ENCODE peak calls at places on chromosomes 16 and 17, in eight cellular contexts. One of them, this sample, is unnamed. For H3K9me3, the result is how much of the 10 kb centered on the place peaks cover.

GRCh38 chr17:63842173-63842539 is 329 bp downstream of the SMARCD2 start:
- DNase-seq in ovary: peak
- DNase-seq in heart left ventricle: peak
- DNase-seq in transverse colon: no peak
- DNase-seq in gastrocnemius medialis: no peak
- DNase-seq in neuronal stem cell: no peak
- DNase-seq in left ventricle myocardium inferior: peak
- DNase-seq in tibial artery: peak
- DNase-seq in this sample: peak

GRCh38 chr17:46023783-46024388 is 24.8 kb downstream of the STH start:
- DNase-seq in ovary: no peak
- DNase-seq in heart left ventricle: no peak
- DNase-seq in transverse colon: no peak
- DNase-seq in gastrocnemius medialis: no peak
- DNase-seq in neuronal stem cell: no peak
- DNase-seq in left ventricle myocardium inferior: no peak
- DNase-seq in tibial artery: no peak
- DNase-seq in this sample: no peak

GRCh38 chr17:57708401-57708800 is 36.7 kb downstream of the CCDC182 start:
- DNase-seq in ovary: no peak
- DNase-seq in heart left ventricle: no peak
- DNase-seq in transverse colon: no peak
- DNase-seq in gastrocnemius medialis: no peak
- DNase-seq in neuronal stem cell: no peak
- DNase-seq in left ventricle myocardium inferior: no peak
- DNase-seq in tibial artery: no peak
- DNase-seq in this sample: no peak

GRCh38 chr17:18191967-18192366 is 8.3 kb downstream of the ALKBH5 start:
- DNase-seq in ovary: no peak
- DNase-seq in heart left ventricle: no peak
- DNase-seq in transverse colon: no peak
- DNase-seq in gastrocnemius medialis: no peak
- DNase-seq in neuronal stem cell: no peak
- DNase-seq in left ventricle myocardium inferior: no peak
- DNase-seq in tibial artery: no peak
- DNase-seq in this sample: no peak

GRCh38 chr17:27938864-27939263 is 45.7 kb upstream of the LYRM9 start:
- DNase-seq in ovary: no peak
- DNase-seq in heart left ventricle: no peak
- DNase-seq in transverse colon: no peak
- DNase-seq in gastrocnemius medialis: no peak
- DNase-seq in neuronal stem cell: no peak
- DNase-seq in left ventricle myocardium inferior: no peak
- DNase-seq in tibial artery: no peak
- DNase-seq in this sample: no peak

GRCh38 chr17:80637286-80637703 is 92.7 kb downstream of the RPTOR start:
- DNase-seq in ovary: no peak
- DNase-seq in heart left ventricle: no peak
- DNase-seq in transverse colon: no peak
- DNase-seq in gastrocnemius medialis: no peak
- DNase-seq in neuronal stem cell: no peak
- DNase-seq in left ventricle myocardium inferior: no peak
- DNase-seq in tibial artery: no peak
- DNase-seq in this sample: no peak

GRCh38 chr17:6779411-6779810 is 3.4 kb downstream of the FBXO39 start:
- DNase-seq in ovary: no peak
- DNase-seq in heart left ventricle: no peak
- DNase-seq in transverse colon: no peak
- DNase-seq in gastrocnemius medialis: no peak
- DNase-seq in neuronal stem cell: no peak
- DNase-seq in left ventricle myocardium inferior: no peak
- DNase-seq in tibial artery: no peak
- DNase-seq in this sample: no peak

GRCh38 chr17:60330731-60331130 is 61.2 kb downstream of the USP32 start:
- DNase-seq in ovary: no peak
- DNase-seq in heart left ventricle: no peak
- DNase-seq in transverse colon: no peak
- DNase-seq in gastrocnemius medialis: no peak
- DNase-seq in neuronal stem cell: no peak
- DNase-seq in left ventricle myocardium inferior: no peak
- DNase-seq in tibial artery: no peak
- DNase-seq in this sample: no peak

GRCh38 chr17:39527220-39527813 is 66.0 kb downstream of the CDK12 start:
- DNase-seq in ovary: no peak
- DNase-seq in heart left ventricle: no peak
- DNase-seq in transverse colon: no peak
- DNase-seq in gastrocnemius medialis: no peak
- DNase-seq in neuronal stem cell: no peak
- DNase-seq in left ventricle myocardium inferior: no peak
- DNase-seq in tibial artery: no peak
- DNase-seq in this sample: no peak

GRCh38 chr17:35894206-35894605 is 14.0 kb upstream of the CCL5 start:
- DNase-seq in ovary: no peak
- DNase-seq in heart left ventricle: no peak
- DNase-seq in transverse colon: no peak
- DNase-seq in gastrocnemius medialis: no peak
- DNase-seq in neuronal stem cell: no peak
- DNase-seq in left ventricle myocardium inferior: no peak
- DNase-seq in tibial artery: no peak
- DNase-seq in this sample: no peak

GRCh38 chr16:54353097-54353496 is 66.5 kb upstream of the IRX3 start:
- DNase-seq in ovary: no peak
- DNase-seq in heart left ventricle: no peak
- DNase-seq in transverse colon: no peak
- DNase-seq in gastrocnemius medialis: no peak
- DNase-seq in neuronal stem cell: no peak
- DNase-seq in left ventricle myocardium inferior: no peak
- DNase-seq in tibial artery: no peak
- DNase-seq in this sample: no peak

GRCh38 chr16:57589374-57589773 is 39.1 kb upstream of the ADGRG1 start:
- DNase-seq in ovary: no peak
- DNase-seq in heart left ventricle: no peak
- DNase-seq in transverse colon: no peak
- DNase-seq in gastrocnemius medialis: no peak
- DNase-seq in neuronal stem cell: no peak
- DNase-seq in left ventricle myocardium inferior: no peak
- DNase-seq in tibial artery: no peak
- DNase-seq in this sample: no peak

GRCh38 chr16:66451548-66451947 is 24.5 kb downstream of the BEAN1 start:
- DNase-seq in ovary: no peak
- DNase-seq in heart left ventricle: no peak
- DNase-seq in transverse colon: no peak
- DNase-seq in gastrocnemius medialis: no peak
- DNase-seq in neuronal stem cell: no peak
- DNase-seq in left ventricle myocardium inferior: no peak
- DNase-seq in tibial artery: no peak
- DNase-seq in this sample: no peak

GRCh38 chr16:22035094-22035675 is 27.3 kb downstream of the MOSMO start:
- DNase-seq in ovary: no peak
- DNase-seq in heart left ventricle: no peak
- DNase-seq in transverse colon: no peak
- DNase-seq in gastrocnemius medialis: no peak
- DNase-seq in neuronal stem cell: no peak
- DNase-seq in left ventricle myocardium inferior: no peak
- DNase-seq in tibial artery: no peak
- DNase-seq in this sample: no peak

GRCh38 chr17:3502466-3502865 is 26.7 kb downstream of the ASPA start:
- DNase-seq in ovary: no peak
- DNase-seq in heart left ventricle: no peak
- DNase-seq in transverse colon: no peak
- DNase-seq in gastrocnemius medialis: no peak
- DNase-seq in neuronal stem cell: no peak
- DNase-seq in left ventricle myocardium inferior: no peak
- DNase-seq in tibial artery: no peak
- DNase-seq in this sample: no peak

GRCh38 chr16:2963611-2964415 is at the start of gene KREMEN2:
- DNase-seq in ovary: no peak
- DNase-seq in heart left ventricle: no peak
- DNase-seq in transverse colon: peak
- DNase-seq in gastrocnemius medialis: no peak
- DNase-seq in neuronal stem cell: peak
- DNase-seq in left ventricle myocardium inferior: no peak
- DNase-seq in tibial artery: no peak
- DNase-seq in this sample: no peak

GRCh38 chr16:6926762-6927161 is 405.9 kb upstream of the RBFOX1 start:
- DNase-seq in ovary: no peak
- DNase-seq in heart left ventricle: no peak
- DNase-seq in transverse colon: no peak
- DNase-seq in gastrocnemius medialis: no peak
- DNase-seq in neuronal stem cell: no peak
- DNase-seq in left ventricle myocardium inferior: no peak
- DNase-seq in tibial artery: no peak
- DNase-seq in this sample: no peak

GRCh38 chr16:88421301-88421700 is 31.8 kb upstream of the ZFPM1 start:
- DNase-seq in ovary: no peak
- DNase-seq in heart left ventricle: no peak
- DNase-seq in transverse colon: no peak
- DNase-seq in gastrocnemius medialis: no peak
- DNase-seq in neuronal stem cell: no peak
- DNase-seq in left ventricle myocardium inferior: no peak
- DNase-seq in tibial artery: no peak
- DNase-seq in this sample: no peak
- H3K9me3 ChIP-seq in ovary: under half
- H3K9me3 ChIP-seq in heart left ventricle: under half
- H3K9me3 ChIP-seq in transverse colon: under half
- H3K9me3 ChIP-seq in gastrocnemius medialis: under half
- H3K9me3 ChIP-seq in neuronal stem cell: under half
- H3K9me3 ChIP-seq in left ventricle myocardium inferior: under half
- H3K9me3 ChIP-seq in tibial artery: under half
- H3K9me3 ChIP-seq in this sample: under half

GRCh38 chr16:5791011-5791410 is 693.4 kb upstream of the EEF2KMT start:
- DNase-seq in ovary: no peak
- DNase-seq in heart left ventricle: no peak
- DNase-seq in transverse colon: no peak
- DNase-seq in gastrocnemius medialis: no peak
- DNase-seq in neuronal stem cell: no peak
- DNase-seq in left ventricle myocardium inferior: no peak
- DNase-seq in tibial artery: no peak
- DNase-seq in this sample: no peak
- H3K9me3 ChIP-seq in ovary: under half
- H3K9me3 ChIP-seq in heart left ventricle: under half
- H3K9me3 ChIP-seq in transverse colon: under half
- H3K9me3 ChIP-seq in gastrocnemius medialis: under half
- H3K9me3 ChIP-seq in neuronal stem cell: under half
- H3K9me3 ChIP-seq in left ventricle myocardium inferior: under half
- H3K9me3 ChIP-seq in tibial artery: under half
- H3K9me3 ChIP-seq in this sample: under half

GRCh38 chr16:35365675-35366074 is 1906.3 kb downstream of the TP53TG3F start:
- DNase-seq in ovary: no peak
- DNase-seq in heart left ventricle: no peak
- DNase-seq in transverse colon: no peak
- DNase-seq in gastrocnemius medialis: peak
- DNase-seq in neuronal stem cell: no peak
- DNase-seq in left ventricle myocardium inferior: no peak
- DNase-seq in tibial artery: no peak
- DNase-seq in this sample: no peak
- H3K9me3 ChIP-seq in ovary: under half
- H3K9me3 ChIP-seq in heart left ventricle: under half
- H3K9me3 ChIP-seq in transverse colon: under half
- H3K9me3 ChIP-seq in gastrocnemius medialis: under half
- H3K9me3 ChIP-seq in neuronal stem cell: under half
- H3K9me3 ChIP-seq in left ventricle myocardium inferior: under half
- H3K9me3 ChIP-seq in tibial artery: under half
- H3K9me3 ChIP-seq in this sample: under half

DNA sequence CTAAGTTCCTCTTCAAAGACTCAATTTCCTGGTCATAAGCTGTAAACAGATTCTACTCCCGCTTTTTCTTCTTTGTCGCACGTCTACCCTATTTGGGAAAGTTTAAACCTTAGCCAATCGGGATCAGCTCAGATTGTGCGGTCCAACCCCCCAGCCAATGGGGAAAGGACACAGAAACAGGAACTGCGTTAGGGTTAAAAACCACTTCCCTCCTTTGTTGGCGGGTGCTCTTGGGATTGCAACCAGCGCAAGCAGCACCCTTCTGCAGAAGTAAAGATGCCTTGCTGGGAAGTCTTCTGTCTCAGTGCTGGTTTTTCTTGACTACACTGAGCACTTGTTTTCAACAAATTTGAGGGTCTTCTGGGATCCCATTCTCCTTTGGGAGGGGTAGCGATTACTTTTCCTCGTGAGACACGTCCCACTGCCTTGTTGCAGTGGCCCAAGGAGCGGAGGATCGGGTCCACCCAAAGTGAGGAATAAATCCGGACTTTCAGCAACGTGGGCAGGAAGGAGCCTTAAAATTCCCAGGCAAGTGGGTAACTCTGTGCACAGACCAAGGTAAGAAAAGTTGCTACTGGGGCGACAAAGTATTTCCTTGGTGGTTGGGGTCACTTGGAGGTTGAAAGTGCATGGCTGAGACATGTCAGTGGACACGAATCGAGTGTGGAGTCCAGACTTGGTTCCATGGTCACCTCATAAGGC is 1.0 kb upstream of the YPEL3 start:
- DNase-seq in ovary: no peak
- DNase-seq in heart left ventricle: no peak
- DNase-seq in transverse colon: no peak
- DNase-seq in gastrocnemius medialis: no peak
- DNase-seq in neuronal stem cell: no peak
- DNase-seq in left ventricle myocardium inferior: no peak
- DNase-seq in tibial artery: no peak
- DNase-seq in this sample: no peak
- H3K9me3 ChIP-seq in ovary: under half
- H3K9me3 ChIP-seq in heart left ventricle: under half
- H3K9me3 ChIP-seq in transverse colon: under half
- H3K9me3 ChIP-seq in gastrocnemius medialis: under half
- H3K9me3 ChIP-seq in neuronal stem cell: under half
- H3K9me3 ChIP-seq in left ventricle myocardium inferior: under half
- H3K9me3 ChIP-seq in tibial artery: under half
- H3K9me3 ChIP-seq in this sample: under half